ENCODE peak calls at places on chromosomes 3 and 15, in eight cellular contexts. M is hepatocyte, L is IMR-90, H is GM12878, A is fibroblast of lung, X is GM23338, S is DND-41, G is PC-3. U is an unnamed sample.

GRCh38 chr3:152385761-152386160 is 117.0 kb downstream of the MBNL1 start:
- DNase-seq in M (no peak), L (peak; percentile 85), H (no peak), A (peak; percentile 91), X (peak; percentile 43), S (no peak), G (peak; percentile 35), U (no peak)

GRCh38 chr3:15645740-15646490 is 44.4 kb downstream of the BTD start:
- DNase-seq in M (peak; percentile 68), L (peak; percentile 94), H (no peak), A (peak; percentile 98), X (no peak), S (no peak), G (peak; percentile 98), U (peak; percentile 80)

GRCh38 chr3:41653575-41654239 is 308.2 kb downstream of the ULK4 start:
- DNase-seq in M (no peak), L (peak; percentile 12), H (no peak), A (no peak), X (no peak), S (no peak), G (no peak), U (no peak)

GRCh38 chr3:13282986-13283876 is 136.9 kb downstream of the NUP210 start:
- DNase-seq in M (peak; percentile 52), L (no peak), H (no peak), A (peak; percentile 21), X (peak; percentile 87), S (peak; percentile 50), G (peak; percentile 63), U (peak; percentile 93)

GRCh38 chr3:195900426-195901355 is 7.7 kb downstream of the TNK2 start:
- DNase-seq in M (peak; percentile 3), L (peak; percentile 54), H (no peak), A (peak; percentile 81), X (no peak), S (no peak), G (peak; percentile 86), U (peak; percentile 98)

GRCh38 chr3:27557411-27557810 is 73.2 kb upstream of the SLC4A7 start:
- DNase-seq in M (no peak), L (no peak), H (no peak), A (no peak), X (no peak), S (no peak), G (no peak), U (no peak)

GRCh38 chr3:52892625-52893311 is 4.6 kb downstream of the STIMATE start:
- DNase-seq in M (no peak), L (no peak), H (peak; percentile 41), A (no peak), X (no peak), S (no peak), G (no peak), U (no peak)

GRCh38 chr3:79521221-79521848 is 246.5 kb downstream of the ROBO1 start:
- DNase-seq in M (peak; percentile 57), L (peak; percentile 32), H (peak; percentile 5), A (peak; percentile 34), X (peak; percentile 72), S (peak; percentile 9), G (peak; percentile 84), U (no peak)

GRCh38 chr3:122021811-122022401 is at the start of gene ILDR1:
- DNase-seq in M (peak; percentile 74), L (no peak), H (no peak), A (no peak), X (peak; percentile 74), S (no peak), G (peak; percentile 79), U (no peak)

GRCh38 chr3:157464283-157464682 is 27.6 kb downstream of the PTX3 start:
- DNase-seq in M (no peak), L (peak; percentile 86), H (no peak), A (peak; percentile 60), X (no peak), S (no peak), G (no peak), U (no peak)

GRCh38 chr3:124217542-124217941 is 225.6 kb upstream of the ROPN1 start:
- DNase-seq in M (peak; percentile 89), L (peak; percentile 79), H (no peak), A (peak; percentile 72), X (peak; percentile 85), S (peak; percentile 72), G (peak; percentile 84), U (peak; percentile 74)

GRCh38 chr3:177229791-177230190 is 32.5 kb upstream of the TBL1XR1 start:
- DNase-seq in M (no peak), L (peak; percentile 11), H (no peak), A (no peak), X (no peak), S (no peak), G (no peak), U (no peak)
- TF ChIP-seq CTCF in M (no peak), L (no peak), H (no peak), A (no peak), X (no peak), S (no peak), G (no peak), U (no peak)

GRCh38 chr15:85383470-85384148 is 3.2 kb downstream of the AKAP13 start:
- DNase-seq in M (no peak), L (no peak), H (no peak), A (no peak), X (no peak), S (no peak), G (no peak), U (no peak)
- H3K4me1 ChIP-seq in M (peaks cover 19% of the 10 kb centered on the region), L (peaks cover 5% of the 10 kb centered on the region), H (peaks cover 23% of the 10 kb centered on the region), A (no peaks in the 10 kb centered on the region), X (peaks cover 14% of the 10 kb centered on the region), S (peaks cover 19% of the 10 kb centered on the region), G (peaks cover 24% of the 10 kb centered on the region), U (peaks cover 21% of the 10 kb centered on the region)

GRCh38 chr3:136989781-136990524 is 32.2 kb downstream of the IL20RB start:
- DNase-seq in M (peak; percentile 25), L (no peak), H (no peak), A (no peak), X (no peak), S (no peak), G (no peak), U (no peak)

GRCh38 chr3:136995652-136996051 is 37.9 kb downstream of the IL20RB start:
- DNase-seq in M (no peak), L (no peak), H (no peak), A (no peak), X (no peak), S (no peak), G (no peak), U (no peak)

GRCh38 chr3:136990826-136991225 is 33.0 kb downstream of the IL20RB start:
- DNase-seq in M (no peak), L (no peak), H (no peak), A (no peak), X (no peak), S (no peak), G (no peak), U (no peak)

GRCh38 chr3:136992091-136992490 is 34.3 kb downstream of the IL20RB start:
- DNase-seq in M (no peak), L (no peak), H (no peak), A (no peak), X (no peak), S (no peak), G (no peak), U (no peak)

GRCh38 chr3:136994772-136995516 is 37.2 kb downstream of the IL20RB start:
- DNase-seq in M (no peak), L (peak; percentile 51), H (no peak), A (peak; percentile 79), X (no peak), S (no peak), G (peak; percentile 79), U (peak; percentile 79)
- H3K4me2 ChIP-seq in M (no peak overlapping the region), L (no peak overlapping the region), H (no peak overlapping the region), A (peak overlapping the region; percentile 41), X (no peak overlapping the region), S (no peak overlapping the region), G (peak overlapping the region; percentile 6), U (peak overlapping the region; percentile 45)

DNA sequence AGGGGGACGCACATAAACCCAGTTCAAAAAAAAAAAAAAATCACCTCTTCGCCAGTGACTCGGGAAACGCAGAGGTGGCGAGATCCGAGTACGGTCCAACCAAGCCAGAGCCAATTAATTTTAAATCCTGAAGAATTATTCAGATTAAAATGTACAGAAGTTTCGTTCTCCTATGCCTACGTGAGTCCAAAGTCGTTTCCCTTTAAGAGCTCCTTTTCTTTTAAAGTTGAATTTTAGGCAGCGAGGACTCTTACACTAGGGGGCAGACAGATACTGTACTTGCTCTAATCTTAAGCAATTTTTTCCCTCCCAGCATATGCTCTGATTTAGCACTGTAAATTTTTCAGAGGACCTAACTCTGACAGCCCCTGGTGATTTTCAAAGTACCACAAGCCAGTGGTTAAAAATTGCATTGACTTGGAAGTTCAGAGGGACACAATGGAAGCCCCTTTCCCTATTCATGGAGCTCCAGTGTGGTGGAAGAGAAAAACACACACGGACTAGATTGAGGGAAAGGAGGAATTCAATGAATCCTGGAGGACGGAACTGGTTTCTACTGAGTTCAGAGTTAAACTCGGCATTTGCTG is 3.3 kb upstream of the NR2F2 start:
- DNase-seq in M (peak; percentile 86), L (peak; percentile 93), H (peak; percentile 61), A (peak; percentile 92), X (peak; percentile 75), S (no peak), G (peak; percentile 90), U (peak; percentile 93)
- TF ChIP-seq CTCF in M (peak; percentile 82), L (peak; percentile 78), H (peak; percentile 53), A (peak; percentile 63), X (peak; percentile 56), S (peak; percentile 50), G (peak; percentile 81), U (peak; percentile 86)

GRCh38 chr15:101134780-101135179 is 117.1 kb downstream of the CHSY1 start:
- DNase-seq in M (no peak), L (no peak), H (no peak), A (no peak), X (no peak), S (no peak), G (no peak), U (peak; percentile 5)
- H3K4me1 ChIP-seq in M (no peaks in the 10 kb centered on the region), L (peaks cover 10% of the 10 kb centered on the region), H (peaks cover 55% of the 10 kb centered on the region), A (no peaks in the 10 kb centered on the region), X (peaks cover 7% of the 10 kb centered on the region), S (peaks cover 5% of the 10 kb centered on the region), G (no peaks in the 10 kb centered on the region), U (peaks cover 9% of the 10 kb centered on the region)

GRCh38 chr3:58824777-58825176 is 158.2 kb upstream of the FAM3D start:
- DNase-seq in M (no peak), L (no peak), H (no peak), A (no peak), X (no peak), S (no peak), G (no peak), U (no peak)
- H3K4me2 ChIP-seq in M (peak overlapping the region; percentile 43), L (no peak overlapping the region), H (no peak overlapping the region), A (no peak overlapping the region), X (no peak overlapping the region), S (no peak overlapping the region), G (no peak overlapping the region), U (peak overlapping the region; percentile 51)

GRCh38 chr3:116337229-116337628 is 108.1 kb downstream of the LSAMP start:
- DNase-seq in M (no peak), L (no peak), H (no peak), A (no peak), X (no peak), S (no peak), G (peak; percentile 5), U (no peak)
- TF ChIP-seq CTCF in M (no peak), L (peak; percentile 9), H (no peak), A (no peak), X (peak; percentile 39), S (no peak), G (peak; percentile 30), U (no peak)

DNA sequence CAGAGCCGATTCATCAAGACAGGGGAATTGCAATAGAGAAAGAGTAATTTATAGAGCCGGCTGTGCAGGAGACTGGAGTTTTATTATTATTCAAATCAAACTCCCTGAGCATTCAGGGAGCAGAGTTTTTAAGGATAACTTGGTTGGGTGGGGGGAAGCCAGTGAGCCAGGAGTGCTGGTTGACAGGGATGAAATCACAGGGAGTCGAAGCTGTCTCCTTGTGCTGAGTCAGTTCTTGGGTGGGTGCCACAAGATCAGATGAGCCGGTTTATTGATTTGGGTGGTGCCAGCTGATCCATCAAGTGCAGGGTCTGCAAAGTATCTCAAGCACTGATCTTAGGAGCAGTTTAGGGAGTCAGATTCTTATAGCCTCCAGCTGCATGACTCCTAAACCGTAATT is 95.4 kb upstream of the CCDC80 start:
- DNase-seq in M (no peak), L (peak; percentile 20), H (no peak), A (no peak), X (no peak), S (no peak), G (no peak), U (no peak)
- H3K4me1 ChIP-seq in M (peaks cover 6% of the 10 kb centered on the region), L (peaks cover 1% of the 10 kb centered on the region), H (no peaks in the 10 kb centered on the region), A (no peaks in the 10 kb centered on the region), X (peaks cover 9% of the 10 kb centered on the region), S (no peaks in the 10 kb centered on the region), G (peaks cover 26% of the 10 kb centered on the region), U (peaks cover 27% of the 10 kb centered on the region)

U was measured in osteoblast.